ENCODE peak calls at places on chromosomes 11 and 22, in six cellular contexts. I, L, Z, Y, F and A are unnamed samples.

GRCh38 chr11:107696140-107696539 is 15.7 kb downstream of the SLN start:
- DNase-seq in I (no peak), Y (peak; percentile 85), F (no peak), Z (peak; percentile 84), L (no peak), A (no peak)

GRCh38 chr11:19453893-19454292 is 213.1 kb upstream of the E2F8 start:
- DNase-seq in I (no peak), Y (peak; percentile 93), L (no peak), F (no peak), Z (peak; percentile 65), A (no peak)

GRCh38 chr22:46335201-46336118 is at the start of gene TRMU:
- DNase-seq in L (peak; percentile 97), Z (peak; percentile 53), I (peak; percentile 93), Y (peak; percentile 89), F (peak; percentile 54), A (peak; percentile 82)

GRCh38 chr11:32290783-32291182 is 144.6 kb downstream of the WT1 start:
- DNase-seq in F (peak; percentile 54), I (no peak), Y (peak; percentile 7), L (no peak), Z (no peak), A (peak; percentile 53)

GRCh38 chr22:36253523-36254490 is 874 bp downstream of the APOL1 start:
- DNase-seq in F (no peak), I (no peak), L (no peak), Z (no peak), Y (no peak), A (no peak)

GRCh38 chr11:6724013-6724412 is 40.9 kb upstream of the MRPL17 start:
- DNase-seq in F (no peak), Z (no peak), I (no peak), Y (no peak), L (no peak), A (no peak)

GRCh38 chr22:37196539-37197450 is 8.7 kb upstream of the C1QTNF6 start:
- DNase-seq in Z (no peak), F (peak; percentile 9), I (peak; percentile 80), Y (peak; percentile 76), L (no peak), A (no peak)

GRCh38 chr11:119380816-119381185 is 689 bp downstream of the USP2 start:
- DNase-seq in Z (no peak), Y (no peak), L (no peak), I (no peak), F (no peak), A (no peak)

GRCh38 chr11:61783717-61784505 is 8.5 kb downstream of the TMEM258 start:
- DNase-seq in F (no peak), I (no peak), Z (peak; percentile 70), L (no peak), Y (no peak), A (no peak)

GRCh38 chr11:86559311-86559945 is 113.0 kb downstream of the ME3 start:
- DNase-seq in I (no peak), Y (peak; percentile 92), L (no peak), F (no peak), Z (peak; percentile 94), A (no peak)

GRCh38 chr11:18907391-18907790 is 31.8 kb downstream of the MRGPRX1 start:
- DNase-seq in Y (peak; percentile 13), L (no peak), Z (no peak), F (no peak), I (no peak), A (no peak)

GRCh38 chr22:23137905-23138520 is 3.8 kb downstream of the RSPH14 start:
- DNase-seq in F (no peak), I (no peak), L (no peak), Z (no peak), Y (peak; percentile 47), A (no peak)

GRCh38 chr22:46090051-46090591 is 60.2 kb upstream of the PPARA start:
- DNase-seq in Z (no peak), F (no peak), Y (no peak), I (peak; percentile 47), L (peak; percentile 85), A (no peak)

GRCh38 chr11:44750440-44751005 is 23.8 kb downstream of the TSPAN18 start:
- DNase-seq in L (no peak), F (no peak), I (no peak), Z (no peak), Y (no peak), A (no peak)

GRCh38 chr11:43354311-43354710 is 4.4 kb upstream of the TTC17 start:
- DNase-seq in Y (no peak), I (no peak), Z (no peak), F (no peak), L (no peak), A (no peak)